ENCODE peak calls at places on chromosomes 2 and 18, in seven cellular contexts. K is mesendoderm, G is fibroblast of lung, O is GM12878, I is mammary epithelial cell, B is cardiac muscle cell, M is left ventricle myocardium inferior. R is an unnamed sample. For H3K4me1, the result is how much of the 10 kb centered on the place peaks cover.

GRCh38 chr2:158113896-158114295 is 12.2 kb downstream of the UPP2 start:
- DNase-seq in O (no peak), B (no peak), M (no peak), G (no peak), I (peak), K (no peak), R (no peak)

GRCh38 chr2:182836451-182836850 is 30.0 kb downstream of the FRZB start:
- DNase-seq in M (no peak), I (no peak), B (no peak), O (no peak), K (no peak), G (no peak), R (no peak)

GRCh38 chr18:78790960-78791359 is 188.7 kb upstream of the SALL3 start:
- DNase-seq in O (no peak), G (no peak), I (no peak), B (no peak), K (no peak), M (no peak), R (no peak)

GRCh38 chr18:45627204-45627526 is 11.9 kb downstream of the SLC14A2 start:
- DNase-seq in B (no peak), I (no peak), M (no peak), G (no peak), K (peak), O (no peak), R (no peak)

GRCh38 chr18:27136208-27136535 is 48.9 kb downstream of the CHST9 start:
- DNase-seq in B (peak), K (peak), G (no peak), M (no peak), O (no peak), I (peak), R (no peak)

GRCh38 chr2:127675335-127676261 is at the start of gene LIMS2:
- DNase-seq in B (peak), O (no peak), I (no peak), M (peak), K (peak), G (no peak), R (peak)

GRCh38 chr18:43671431-43671830 is 394.1 kb upstream of the SYT4 start:
- DNase-seq in M (no peak), O (no peak), I (peak), K (no peak), G (no peak), B (no peak), R (no peak)

GRCh38 chr2:46669996-46670793 is 190.8 kb downstream of the TMEM247 start:
- DNase-seq in K (no peak), B (peak), G (peak), I (peak), O (no peak), M (no peak), R (peak)

GRCh38 chr2:28895189-28895893 is 874 bp downstream of the WDR43 start:
- DNase-seq in I (peak), K (peak), O (no peak), G (peak), M (peak), B (peak), R (peak)

GRCh38 chr2:5140367-5140766 is 551.8 kb upstream of the SOX11 start:
- DNase-seq in G (peak), B (no peak), O (no peak), I (peak), K (no peak), M (no peak), R (no peak)

GRCh38 chr18:11432360-11432811 is 177.0 kb upstream of the SLC35G4 start:
- DNase-seq in G (no peak), B (no peak), I (no peak), M (no peak), K (no peak), O (no peak), R (no peak)

GRCh38 chr18:46001892-46002291 is 34.8 kb upstream of the EPG5 start:
- DNase-seq in O (no peak), I (no peak), K (no peak), M (no peak), G (no peak), B (no peak), R (no peak)

GRCh38 chr2:128449226-128450061 is 130.8 kb upstream of the HS6ST1 start:
- DNase-seq in B (no peak), O (no peak), G (no peak), I (no peak), M (no peak), K (peak), R (peak)

GRCh38 chr2:73163522-73164367 is 38.6 kb upstream of the NOTO start:
- DNase-seq in G (peak), I (peak), K (peak), B (peak), O (no peak), M (peak), R (peak)

GRCh38 chr2:217091531-217091930 is 231.7 kb upstream of the TNP1 start:
- DNase-seq in K (no peak), B (no peak), G (no peak), O (no peak), M (no peak), I (no peak), R (no peak)

GRCh38 chr2:43025709-43026290 is 200.6 kb downstream of the ZFP36L2 start:
- DNase-seq in I (no peak), K (no peak), O (no peak), B (no peak), G (no peak), M (no peak), R (no peak)

GRCh38 chr2:44268259-44268649 is 7.0 kb upstream of the SLC3A1 start:
- DNase-seq in B (peak), I (peak), K (peak), O (no peak), G (peak), M (no peak), R (no peak)

GRCh38 chr2:134257965-134258683 is 4.3 kb downstream of the MGAT5 start:
- DNase-seq in G (no peak), M (no peak), O (no peak), B (no peak), K (no peak), I (no peak), R (no peak)

GRCh38 chr2:139259422-139260051 is 479.3 kb upstream of the NXPH2 start:
- DNase-seq in G (no peak), B (no peak), M (no peak), O (no peak), I (no peak), K (peak), R (no peak)

GRCh38 chr18:78861706-78862105 is 117.9 kb upstream of the SALL3 start:
- DNase-seq in G (no peak), B (no peak), K (no peak), M (no peak), I (no peak), O (no peak), R (no peak)

GRCh38 chr2:24930768-24931167 is 10.7 kb upstream of the ADCY3 start:
- DNase-seq in B (no peak), G (no peak), O (peak), I (no peak), K (no peak), M (no peak), R (no peak)

DNA sequence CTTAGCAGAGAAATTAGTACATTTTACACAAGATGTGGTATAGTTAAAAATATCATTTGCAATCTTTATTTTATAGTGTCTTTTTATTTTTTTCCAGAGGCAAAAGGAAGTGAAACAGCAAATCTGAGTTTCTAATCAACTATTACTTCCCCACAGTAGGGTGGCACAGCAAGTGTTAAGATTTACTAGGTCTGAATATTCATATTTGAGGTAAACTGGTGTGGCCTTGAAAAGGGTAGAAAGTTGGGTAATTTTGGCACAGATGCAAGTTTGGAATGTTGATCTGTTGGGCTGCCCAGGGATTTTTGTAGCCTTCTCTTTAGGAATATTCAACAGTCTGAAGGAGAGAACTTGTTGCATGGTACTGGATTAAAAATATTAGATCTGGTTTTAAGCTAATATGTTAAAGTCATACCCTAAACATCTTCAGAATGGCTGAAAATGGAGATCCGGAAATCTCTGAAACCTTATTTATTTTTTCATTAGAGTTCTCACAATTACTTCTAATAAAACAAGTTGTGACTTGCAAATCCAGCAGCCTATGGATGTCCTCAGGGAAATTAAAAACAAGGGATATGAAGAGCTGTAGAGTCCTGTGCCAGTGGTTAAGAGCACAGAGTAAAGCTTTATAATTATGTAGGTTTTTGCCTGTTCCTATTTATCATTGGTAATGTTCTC is 10.8 kb downstream of the TANK start:
- DNase-seq in M (no peak), K (no peak), I (peak), G (peak), B (peak), O (no peak), R (no peak)
- H3K4me1 ChIP-seq in M (under half), K (under half), I (under half), G (under half), B (under half), O (half or more), R (under half)

DNA sequence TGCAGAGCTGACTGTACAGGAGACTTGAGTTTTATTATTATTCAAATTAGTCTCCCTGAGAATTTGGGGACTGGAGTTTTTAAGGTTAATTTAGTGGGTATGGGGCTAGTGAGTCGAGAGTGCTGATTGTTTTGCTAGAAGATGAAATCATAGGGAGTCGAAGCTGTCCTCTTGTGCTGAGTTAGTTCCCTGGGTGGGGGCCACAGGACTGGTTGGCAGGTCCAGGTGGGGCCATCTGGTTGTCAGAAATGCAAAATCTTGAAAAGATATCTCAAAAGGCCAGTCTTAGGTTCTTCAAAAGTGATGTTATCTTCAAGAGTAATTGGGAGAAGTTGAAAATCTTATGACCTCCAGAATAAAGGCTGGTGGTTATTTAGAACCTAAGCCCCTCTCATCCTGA is 267.3 kb downstream of the MYCN start:
- DNase-seq in G (no peak), M (no peak), I (no peak), K (no peak), B (no peak), O (no peak), R (no peak)
- H3K4me1 ChIP-seq in G (under half), M (under half), I (under half), K (under half), B (under half), O (under half), R (under half)

DNA sequence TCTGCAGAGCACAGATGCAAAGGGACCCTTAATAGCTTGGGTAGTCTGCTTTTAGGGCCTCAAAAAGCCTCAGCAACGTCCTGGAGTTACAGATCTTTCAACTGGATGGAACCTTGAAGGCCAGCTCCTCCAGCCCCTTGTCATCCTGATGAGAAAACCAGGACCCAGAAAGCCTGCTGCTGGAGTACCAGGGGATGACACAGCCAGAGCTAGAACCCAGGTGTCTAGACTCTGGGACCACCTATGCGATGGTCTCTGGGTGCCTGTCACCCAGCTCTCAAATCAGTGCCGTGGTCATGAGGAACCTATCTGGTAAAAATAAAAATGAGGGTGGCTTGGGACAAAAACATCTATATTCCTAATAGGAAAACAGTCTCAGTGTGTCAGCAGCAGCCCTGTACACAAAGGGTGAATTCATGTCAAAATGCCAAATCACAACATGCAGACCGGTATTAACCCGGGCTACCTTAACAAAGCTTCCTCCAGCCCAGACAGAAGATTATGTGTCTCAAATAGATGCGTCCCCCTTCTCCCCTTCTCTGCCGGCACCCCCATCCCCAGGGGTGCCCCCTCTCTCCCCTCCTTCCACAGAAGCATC is 28.5 kb downstream of the SMAD7 start:
- DNase-seq in I (no peak), G (no peak), O (no peak), B (no peak), K (no peak), M (no peak), R (peak)
- H3K4me1 ChIP-seq in I (under half), G (under half), O (half or more), B (under half), K (under half), M (half or more), R (half or more)

GRCh38 chr2:202871161-202872141 is at the start of gene ICA1L:
- DNase-seq in I (peak), M (peak), B (peak), K (peak), O (no peak), G (peak), R (peak)
- H3K4me1 ChIP-seq in I (under half), M (under half), B (under half), K (under half), O (under half), G (under half), R (under half)

GRCh38 chr2:223472771-223473170 is 129.4 kb downstream of the SCG2 start:
- DNase-seq in M (no peak), O (no peak), K (no peak), B (no peak), I (no peak), G (no peak), R (no peak)

GRCh38 chr2:223464071-223464470 is 138.1 kb downstream of the SCG2 start:
- DNase-seq in K (no peak), B (peak), G (peak), O (no peak), I (no peak), M (no peak), R (no peak)

GRCh38 chr2:223465793-223466192 is 136.4 kb downstream of the SCG2 start:
- DNase-seq in M (peak), G (peak), I (peak), K (no peak), O (no peak), B (peak), R (no peak)

GRCh38 chr2:223467194-223467593 is 135.0 kb downstream of the SCG2 start:
- DNase-seq in G (peak), B (no peak), M (no peak), K (no peak), I (no peak), O (no peak), R (no peak)

DNA sequence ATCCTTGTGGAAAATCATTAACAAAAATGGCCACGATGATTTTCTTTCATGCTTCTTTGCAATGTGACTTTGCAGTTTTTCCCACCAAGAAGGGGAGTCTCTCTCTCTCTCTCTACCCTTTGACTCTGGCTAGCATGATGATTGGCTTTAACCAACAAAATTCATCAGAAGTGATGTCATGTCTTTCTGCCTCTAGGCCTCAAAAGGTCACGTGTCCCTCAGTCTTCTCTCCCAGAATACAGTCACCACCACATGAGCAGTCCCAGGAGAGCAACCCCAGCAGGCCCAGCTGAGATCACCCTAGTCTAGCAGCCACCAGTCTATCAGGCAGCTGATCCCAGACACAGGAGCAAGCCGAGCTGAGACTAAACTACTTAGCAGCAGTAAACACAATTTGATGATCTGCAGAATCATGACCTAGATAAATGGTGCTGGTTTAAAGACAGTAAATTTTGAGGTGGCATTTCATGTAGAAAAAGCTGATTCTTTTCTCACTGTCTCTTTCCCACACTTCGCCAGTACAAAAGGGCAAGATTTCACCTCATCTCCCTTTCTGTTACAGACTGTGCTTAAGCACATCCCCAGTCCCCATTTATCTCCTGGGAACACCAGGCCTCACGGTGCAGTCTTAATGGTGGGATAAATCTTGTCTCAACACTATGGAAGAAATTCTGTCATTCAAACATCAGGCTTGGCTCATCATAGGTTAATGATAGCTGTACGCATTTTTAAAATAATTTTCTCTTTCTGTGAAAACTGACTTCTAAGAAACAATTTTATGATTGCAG is 132.7 kb downstream of the SCG2 start:
- DNase-seq in I (peak), B (peak), M (peak), G (peak), K (peak), O (no peak), R (no peak)
- H3K4me1 ChIP-seq in I (under half), B (under half), M (under half), G (under half), K (under half), O (under half), R (under half)

DNA sequence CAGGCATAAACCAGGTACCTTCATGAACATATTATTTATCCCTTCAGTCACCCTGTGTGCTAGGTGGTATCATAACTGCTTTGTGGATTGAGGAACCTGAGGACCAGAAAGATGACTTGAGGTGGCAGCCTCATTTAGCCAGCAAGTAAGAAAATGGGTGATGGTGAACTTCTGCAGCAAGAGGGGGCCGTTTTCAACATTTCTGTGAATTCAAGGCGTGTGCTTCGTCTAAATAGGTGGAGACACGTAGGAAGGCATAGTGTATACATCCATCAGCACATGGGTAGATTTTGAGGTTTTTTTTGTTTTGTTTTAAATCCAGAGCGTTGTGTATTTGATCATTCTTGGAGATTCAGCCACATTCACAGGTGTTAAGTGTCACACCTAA is 118.7 kb downstream of the SPTBN1 start:
- DNase-seq in M (no peak), O (no peak), B (no peak), I (no peak), K (no peak), G (no peak), R (no peak)
- H3K4me1 ChIP-seq in M (half or more), O (half or more), B (under half), I (half or more), K (under half), G (half or more), R (under half)

DNA sequence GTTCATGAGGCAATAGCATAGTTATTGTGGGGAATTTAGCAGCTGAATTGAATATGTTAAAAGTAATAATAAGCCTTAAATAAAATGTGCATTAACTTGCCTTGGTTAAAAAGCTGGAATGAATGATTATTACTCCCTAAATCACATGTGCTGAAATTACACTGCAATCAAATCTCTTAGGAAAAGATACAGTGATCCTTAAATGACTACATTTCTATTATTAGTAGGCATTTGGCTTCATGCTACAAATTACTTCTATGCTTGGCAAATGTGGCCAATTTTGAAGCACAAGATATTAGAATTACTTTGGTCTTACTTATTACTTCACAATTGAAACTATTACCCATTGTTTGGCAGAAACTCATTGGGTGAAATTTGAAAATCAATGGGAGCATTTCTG is 5.4 kb downstream of the RND3 start:
- DNase-seq in M (no peak), O (no peak), G (peak), B (no peak), K (no peak), I (no peak), R (peak)
- H3K4me1 ChIP-seq in M (half or more), O (under half), G (under half), B (under half), K (under half), I (half or more), R (half or more)

DNA sequence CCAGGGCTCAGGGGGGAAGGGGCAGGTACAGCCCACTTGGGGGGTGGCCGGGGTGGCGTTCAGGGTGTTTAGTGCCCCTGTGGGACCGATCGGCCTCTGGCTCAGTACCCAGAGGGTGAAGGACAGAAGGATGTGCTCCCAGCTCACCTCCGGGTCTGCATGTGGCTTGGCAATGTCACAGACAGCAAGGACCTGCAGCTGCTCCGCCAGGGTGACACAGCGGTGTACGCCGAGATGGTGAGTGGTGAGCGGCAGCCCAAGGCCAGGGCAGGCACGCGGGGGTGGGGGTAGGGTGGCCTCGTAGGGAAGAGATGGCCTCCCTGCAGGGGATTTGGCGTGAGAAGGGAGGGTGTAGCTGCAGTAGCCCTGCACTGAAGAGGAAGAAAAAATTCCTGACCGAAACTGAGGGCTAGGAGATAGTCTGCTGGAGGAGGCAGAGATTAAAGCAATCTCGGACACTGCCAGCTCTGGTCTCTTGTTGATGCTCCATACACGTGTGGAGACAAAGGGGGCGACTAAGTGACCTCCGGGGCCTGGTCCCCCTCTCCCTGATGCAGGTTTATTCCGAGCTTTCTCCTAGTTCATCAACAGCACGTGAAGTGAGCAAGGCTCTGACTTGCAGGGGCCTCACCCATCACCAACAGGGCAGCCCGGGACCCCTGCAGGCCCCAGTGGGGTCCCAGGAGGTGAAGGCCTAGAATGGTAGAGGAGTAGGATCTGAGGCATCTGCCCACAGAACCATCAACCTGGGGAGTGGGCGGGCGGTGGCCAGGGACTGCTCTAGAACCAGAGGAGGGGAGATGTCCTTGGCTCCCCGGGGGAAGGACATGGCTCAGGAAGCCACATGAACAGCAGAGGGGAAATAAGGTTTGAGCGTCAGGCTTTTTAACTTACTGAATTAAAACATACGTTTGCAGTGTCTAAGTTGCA is 45.4 kb downstream of the FER1L5 start:
- DNase-seq in K (no peak), G (no peak), M (no peak), I (no peak), B (no peak), O (no peak), R (no peak)
- H3K4me1 ChIP-seq in K (under half), G (under half), M (under half), I (under half), B (under half), O (under half), R (under half)